ENCODE peak calls at places on chromosomes 7 and 10, in nine cellular contexts. D is HCT116, H is A549, W is HepG2, Z is HL-60, F is K562, Q is SK-N-SH, K is GM12878, P is GM23338. O is an unnamed sample.

GRCh38 chr10:127145173-127145572 is 51.2 kb downstream of the INSYN2A start:
- DNase-seq in D (peak; percentile 24), H (peak; percentile 13), W (no peak), Z (no peak), F (no peak), Q (no peak), K (no peak), P (no peak), O (no peak)

GRCh38 chr7:36775061-36775631 is 50.9 kb upstream of the AOAH start:
- DNase-seq in D (no peak), H (no peak), W (no peak), Z (peak; percentile 55), F (no peak), Q (no peak), K (no peak), P (no peak), O (no peak)

GRCh38 chr7:26489906-26490305 is 198.2 kb downstream of the SNX10 start:
- DNase-seq in D (no peak), H (no peak), W (no peak), Z (no peak), F (no peak), Q (no peak), K (no peak), P (no peak), O (no peak)

GRCh38 chr10:22712959-22713852 is 1.2 kb downstream of the PIP4K2A start:
- DNase-seq in D (no peak), H (no peak), W (peak; percentile 29), Z (no peak), F (peak; percentile 58), Q (peak; percentile 71), K (no peak), P (peak; percentile 44), O (no peak)

GRCh38 chr7:139095194-139095659 is 14.3 kb downstream of the ZC3HAV1 start:
- DNase-seq in D (no peak), H (no peak), W (no peak), Z (peak; percentile 94), F (peak; percentile 74), Q (no peak), K (peak; percentile 88), P (no peak), O (no peak)

GRCh38 chr7:424301-424935 is 95.2 kb downstream of the PDGFA start:
- DNase-seq in D (no peak), H (no peak), W (no peak), Z (no peak), F (no peak), Q (no peak), K (no peak), P (no peak), O (no peak)

GRCh38 chr10:69797959-69798358 is 3.7 kb upstream of the COL13A1 start:
- DNase-seq in D (no peak), H (no peak), W (no peak), Z (no peak), F (no peak), Q (no peak), K (no peak), P (no peak), O (no peak)

GRCh38 chr7:40551685-40552576 is 417.1 kb downstream of the SUGCT start:
- DNase-seq in D (no peak), H (no peak), W (peak; percentile 3), Z (peak; percentile 90), F (peak; percentile 23), Q (peak; percentile 81), K (peak; percentile 11), P (no peak), O (no peak)

GRCh38 chr7:157358041-157358752 is 21.4 kb downstream of the DNAJB6 start:
- DNase-seq in D (no peak), H (no peak), W (no peak), Z (no peak), F (no peak), Q (no peak), K (no peak), P (no peak), O (no peak)

GRCh38 chr10:59375990-59376389 is 13.6 kb upstream of the FAM13C start:
- DNase-seq in D (no peak), H (no peak), W (no peak), Z (no peak), F (no peak), Q (no peak), K (no peak), P (peak; percentile 9), O (no peak)

GRCh38 chr7:98359395-98359794 is 41.5 kb downstream of the BAIAP2L1 start:
- DNase-seq in D (no peak), H (no peak), W (no peak), Z (no peak), F (no peak), Q (no peak), K (no peak), P (no peak), O (no peak)

GRCh38 chr7:32921896-32922295 is 30.3 kb upstream of the KBTBD2 start:
- DNase-seq in D (no peak), H (no peak), W (no peak), Z (no peak), F (no peak), Q (no peak), K (no peak), P (no peak), O (no peak)

GRCh38 chr10:61899997-61900828 is 1.3 kb upstream of the ARID5B start:
- DNase-seq in D (no peak), H (peak; percentile 34), W (peak; percentile 26), Z (peak; percentile 63), F (peak; percentile 77), Q (peak; percentile 72), K (peak; percentile 64), P (peak; percentile 45), O (peak; percentile 69)

DNA sequence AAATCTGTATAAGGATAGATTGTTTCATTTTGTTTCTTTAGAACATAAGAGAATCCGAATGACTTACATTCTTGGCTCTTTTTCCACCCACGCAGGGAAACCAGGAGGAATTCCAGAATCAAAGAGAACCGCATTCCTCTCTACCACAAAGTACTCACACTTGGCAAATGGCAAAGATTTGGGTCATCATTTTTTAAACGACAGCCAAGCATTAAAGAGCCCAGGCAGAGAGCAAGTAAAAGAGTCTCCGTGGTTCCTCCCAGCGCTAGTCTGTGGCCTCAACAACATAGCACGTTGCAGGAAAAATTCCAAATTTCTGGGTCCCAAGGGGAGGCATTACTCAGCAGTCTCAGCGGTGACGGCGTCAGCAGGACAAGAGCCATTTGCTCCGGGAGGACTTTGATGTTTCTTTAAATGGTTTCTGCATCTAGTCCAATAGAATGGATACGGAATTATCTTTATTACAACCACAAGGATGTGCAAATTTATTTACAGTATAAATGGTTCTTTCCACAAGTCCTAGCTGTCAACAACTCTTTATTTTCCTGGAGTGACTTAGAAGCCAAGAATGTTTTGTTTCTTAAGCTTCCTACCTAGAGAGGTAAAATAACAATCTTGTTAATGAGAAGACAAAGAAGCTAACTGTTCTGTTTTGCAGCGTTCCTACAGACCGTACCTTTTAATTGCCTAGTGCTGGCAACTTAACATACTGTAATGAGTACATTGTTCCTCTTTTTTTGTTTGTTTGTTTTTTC is 232.5 kb downstream of the SKIDA1 start:
- DNase-seq in D (peak; percentile 95), H (peak; percentile 89), W (peak; percentile 84), Z (no peak), F (peak; percentile 51), Q (no peak), K (no peak), P (peak; percentile 91), O (no peak)
- TF ChIP-seq REST in D (no peak), H (no peak), W (no peak), Z (no peak), F (no peak), Q (peak; percentile 7), K (no peak), P (no peak), O (no peak)

DNA sequence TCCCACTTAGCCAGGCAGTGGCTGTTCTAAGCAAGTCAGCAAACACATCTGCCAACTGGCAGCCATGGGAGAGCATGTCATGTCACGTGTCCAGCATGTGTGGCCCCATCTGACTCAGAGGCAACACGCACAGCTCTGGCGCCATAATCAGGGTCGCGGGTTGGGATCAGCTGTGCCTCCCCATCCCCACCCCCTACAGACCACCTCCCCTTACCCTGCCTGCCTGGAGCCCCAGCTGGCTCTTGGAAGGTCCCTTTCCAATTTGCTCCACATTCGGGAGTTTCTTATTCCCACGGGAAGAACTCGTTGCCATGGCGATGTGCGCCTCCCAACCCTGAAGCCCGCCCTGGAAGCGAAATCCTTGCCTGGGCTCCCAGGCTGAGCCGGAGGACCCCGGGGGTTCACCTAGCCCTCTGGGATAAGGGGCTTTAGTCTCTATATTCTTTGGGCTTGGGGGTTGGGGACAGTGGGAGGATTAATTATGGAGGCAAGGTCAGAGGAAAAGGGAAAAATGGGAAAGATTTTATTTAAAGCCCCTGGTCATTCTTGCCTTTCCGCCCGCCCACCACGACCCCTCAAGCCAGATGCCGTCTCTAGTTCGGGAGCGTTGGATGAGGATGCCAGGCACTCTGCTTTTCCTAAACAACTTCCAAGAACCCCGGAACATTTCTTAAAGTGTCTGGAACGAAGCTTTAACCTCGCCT is 283.7 kb downstream of the ZEB1 start:
- DNase-seq in D (no peak), H (peak; percentile 30), W (no peak), Z (no peak), F (no peak), Q (peak; percentile 70), K (no peak), P (peak; percentile 78), O (no peak)
- TF ChIP-seq REST in D (no peak), H (no peak), W (no peak), Z (no peak), F (no peak), Q (no peak), K (no peak), P (no peak), O (no peak)

DNA sequence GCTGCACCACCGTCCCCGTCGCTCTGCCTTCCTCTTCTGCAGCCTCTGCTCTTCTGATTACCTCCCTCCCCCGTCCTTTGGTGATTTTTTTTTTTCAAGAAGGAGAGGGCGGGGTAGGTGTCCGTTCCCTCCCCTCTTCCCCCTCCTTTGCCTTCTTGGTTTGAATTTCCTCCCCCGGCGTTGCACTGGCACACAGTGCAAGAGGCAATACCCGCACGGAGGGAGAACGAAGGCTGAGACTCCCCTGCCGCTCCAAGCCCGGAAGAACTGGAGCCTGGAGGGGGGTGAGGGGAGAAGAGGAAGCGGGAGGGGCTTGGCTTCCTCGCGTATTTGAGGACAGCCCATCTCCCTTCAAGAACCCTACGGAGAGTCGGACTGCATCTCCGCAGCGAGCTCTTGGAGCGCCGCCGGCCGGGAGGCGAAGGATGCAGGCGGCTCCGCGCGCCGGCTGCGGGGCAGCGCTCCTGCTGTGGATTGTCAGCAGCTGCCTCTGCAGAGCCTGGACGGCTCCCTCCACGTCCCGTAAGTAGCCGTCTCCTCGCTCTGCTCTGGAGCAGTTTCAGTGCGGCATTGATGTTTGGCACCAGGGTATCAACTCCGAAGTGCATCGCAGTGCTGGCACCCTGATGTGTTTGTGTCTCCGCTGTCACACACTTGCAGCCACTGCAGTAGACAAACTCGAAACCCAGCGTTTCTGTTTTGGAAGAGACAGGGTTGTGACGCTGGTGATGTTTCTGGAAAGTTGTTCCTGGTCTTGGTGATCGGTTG is at the start of gene CNTNAP2:
- DNase-seq in D (no peak), H (no peak), W (no peak), Z (no peak), F (no peak), Q (peak; percentile 86), K (no peak), P (peak; percentile 69), O (no peak)
- TF ChIP-seq REST in D (no peak), H (no peak), W (no peak), Z (no peak), F (peak; percentile 30), Q (no peak), K (no peak), P (peak; percentile 32), O (no peak)

GRCh38 chr10:78458983-78459638 is 425.4 kb downstream of the RPS24 start:
- DNase-seq in D (no peak), H (peak; percentile 94), W (peak; percentile 99), Z (no peak), F (peak; percentile 47), Q (no peak), K (no peak), P (no peak), O (peak; percentile 85)
- TF ChIP-seq REST in D (no peak), H (no peak), W (no peak), Z (no peak), F (no peak), Q (no peak), K (no peak), P (no peak), O (no peak)

O was measured in Panc1.